ENCODE peak calls at places on chromosomes 11 and 22, in five cellular contexts. One of them, this sample, is unnamed.

GRCh38 chr11:27041141-27041869 is 690 bp downstream of the BBOX1 start:
- DNase-seq in AG04449: no peak
- DNase-seq in IMR-90: no peak
- DNase-seq in body of pancreas: no peak
- DNase-seq in breast epithelium: no peak
- DNase-seq in this sample: no peak

GRCh38 chr22:46674367-46674781 is 54.2 kb downstream of the GRAMD4 start:
- DNase-seq in body of pancreas: peak
- DNase-seq in AG04449: no peak
- DNase-seq in IMR-90: no peak
- DNase-seq in breast epithelium: no peak
- DNase-seq in this sample: no peak

GRCh38 chr11:67584205-67584880 is 731 bp downstream of the GSTP1 start:
- DNase-seq in breast epithelium: peak
- DNase-seq in body of pancreas: peak
- DNase-seq in IMR-90: peak
- DNase-seq in AG04449: no peak
- DNase-seq in this sample: no peak

GRCh38 chr11:87425943-87426342 is 388.2 kb downstream of the TMEM135 start:
- DNase-seq in AG04449: no peak
- DNase-seq in IMR-90: peak
- DNase-seq in breast epithelium: no peak
- DNase-seq in body of pancreas: no peak
- DNase-seq in this sample: no peak

GRCh38 chr22:43128116-43128515 is 15.1 kb downstream of the MCAT start:
- DNase-seq in AG04449: no peak
- DNase-seq in body of pancreas: no peak
- DNase-seq in IMR-90: no peak
- DNase-seq in breast epithelium: no peak
- DNase-seq in this sample: no peak

GRCh38 chr22:25386538-25386884 is 167.1 kb downstream of the CRYBB2 start:
- DNase-seq in AG04449: no peak
- DNase-seq in body of pancreas: no peak
- DNase-seq in breast epithelium: no peak
- DNase-seq in IMR-90: no peak
- DNase-seq in this sample: no peak

GRCh38 chr22:24175160-24175808 is 6.0 kb upstream of the SUSD2 start:
- DNase-seq in IMR-90: peak
- DNase-seq in AG04449: no peak
- DNase-seq in body of pancreas: peak
- DNase-seq in breast epithelium: peak
- DNase-seq in this sample: no peak

GRCh38 chr11:65699306-65699705 is 12.7 kb upstream of the KAT5 start:
- DNase-seq in IMR-90: no peak
- DNase-seq in breast epithelium: no peak
- DNase-seq in body of pancreas: no peak
- DNase-seq in AG04449: no peak
- DNase-seq in this sample: no peak

GRCh38 chr11:44615041-44615513 is 49.6 kb downstream of the CD82 start:
- DNase-seq in IMR-90: no peak
- DNase-seq in AG04449: no peak
- DNase-seq in breast epithelium: no peak
- DNase-seq in body of pancreas: no peak
- DNase-seq in this sample: no peak

GRCh38 chr11:12235945-12236743 is 125.8 kb downstream of the MICAL2 start:
- DNase-seq in breast epithelium: no peak
- DNase-seq in IMR-90: peak
- DNase-seq in body of pancreas: peak
- DNase-seq in AG04449: no peak
- DNase-seq in this sample: no peak

GRCh38 chr11:71340076-71340606 is 87.8 kb upstream of the SHANK2 start:
- DNase-seq in body of pancreas: no peak
- DNase-seq in AG04449: no peak
- DNase-seq in IMR-90: no peak
- DNase-seq in breast epithelium: no peak
- DNase-seq in this sample: no peak

GRCh38 chr11:18061351-18061750 is 15.3 kb upstream of the TPH1 start:
- DNase-seq in IMR-90: no peak
- DNase-seq in breast epithelium: no peak
- DNase-seq in AG04449: no peak
- DNase-seq in body of pancreas: no peak
- DNase-seq in this sample: no peak

GRCh38 chr11:73228268-73229134 is 10.4 kb downstream of the P2RY2 start:
- DNase-seq in AG04449: no peak
- DNase-seq in IMR-90: no peak
- DNase-seq in breast epithelium: peak
- DNase-seq in body of pancreas: no peak
- DNase-seq in this sample: no peak

GRCh38 chr11:133134561-133135173 is 397.6 kb downstream of the OPCML start:
- DNase-seq in body of pancreas: peak
- DNase-seq in IMR-90: peak
- DNase-seq in breast epithelium: no peak
- DNase-seq in AG04449: no peak
- DNase-seq in this sample: peak

GRCh38 chr11:78350101-78350645 is 67.4 kb downstream of the GAB2 start:
- DNase-seq in body of pancreas: no peak
- DNase-seq in IMR-90: peak
- DNase-seq in breast epithelium: no peak
- DNase-seq in AG04449: no peak
- DNase-seq in this sample: no peak
- H3K4me3 ChIP-seq in body of pancreas: no peak
- H3K4me3 ChIP-seq in IMR-90: peak
- H3K4me3 ChIP-seq in breast epithelium: peak
- H3K4me3 ChIP-seq in AG04449: peak
- H3K4me3 ChIP-seq in this sample: peak

GRCh38 chr22:50621948-50622722 is 5.8 kb downstream of the ARSA start:
- DNase-seq in AG04449: no peak
- DNase-seq in body of pancreas: peak
- DNase-seq in IMR-90: no peak
- DNase-seq in breast epithelium: no peak
- DNase-seq in this sample: no peak
- TF ChIP-seq CTCF in AG04449: peak
- TF ChIP-seq CTCF in body of pancreas: peak
- TF ChIP-seq CTCF in IMR-90: peak
- TF ChIP-seq CTCF in breast epithelium: no peak
- TF ChIP-seq CTCF in this sample: peak

DNA sequence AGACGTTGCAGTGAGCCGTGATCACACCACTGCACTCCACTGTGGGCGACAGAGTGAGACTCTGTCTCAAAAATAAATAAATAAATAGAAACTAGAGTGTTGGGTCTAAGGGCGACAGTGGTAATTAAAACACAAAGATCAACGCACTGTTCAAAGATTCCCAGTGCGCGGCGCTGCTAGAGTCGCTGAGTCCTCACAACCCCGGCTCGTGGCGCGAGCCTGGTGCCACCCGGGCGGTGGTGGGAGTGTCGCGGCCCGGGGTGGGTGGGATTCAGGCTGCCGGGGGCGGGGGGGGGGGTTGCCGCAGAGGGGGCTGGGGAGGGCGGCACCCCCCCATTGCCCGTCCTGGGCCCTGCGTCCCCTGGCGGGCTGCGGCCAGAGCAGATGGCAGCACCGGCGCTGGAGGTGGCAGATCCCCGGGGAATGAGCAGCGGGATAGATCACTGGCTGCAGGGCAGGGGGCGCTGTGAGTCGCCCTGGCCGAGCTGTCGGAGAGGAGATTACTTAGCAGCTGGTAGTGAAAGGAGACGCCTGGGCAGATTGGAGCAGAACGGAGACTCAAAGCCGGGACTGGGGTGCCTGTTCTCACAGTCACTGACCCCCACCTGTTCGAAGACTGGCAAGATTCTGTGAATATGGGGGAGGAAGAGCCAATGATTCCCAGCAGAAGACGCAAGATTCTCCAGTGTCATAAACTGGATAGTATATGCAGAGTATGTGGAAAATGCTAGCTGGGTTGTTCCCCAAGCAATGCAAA is 30.2 kb upstream of the APOBEC3A start:
- DNase-seq in breast epithelium: peak
- DNase-seq in IMR-90: peak
- DNase-seq in AG04449: no peak
- DNase-seq in body of pancreas: peak
- DNase-seq in this sample: no peak
- H3K4me3 ChIP-seq in breast epithelium: peak
- H3K4me3 ChIP-seq in IMR-90: no peak
- H3K4me3 ChIP-seq in AG04449: peak
- H3K4me3 ChIP-seq in body of pancreas: no peak
- H3K4me3 ChIP-seq in this sample: peak

GRCh38 chr11:60756307-60757032 is at the start of gene MS4A15:
- DNase-seq in body of pancreas: peak
- DNase-seq in breast epithelium: peak
- DNase-seq in AG04449: no peak
- DNase-seq in IMR-90: no peak
- DNase-seq in this sample: no peak
- TF ChIP-seq CTCF in body of pancreas: peak
- TF ChIP-seq CTCF in breast epithelium: peak
- TF ChIP-seq CTCF in AG04449: no peak
- TF ChIP-seq CTCF in IMR-90: peak
- TF ChIP-seq CTCF in this sample: peak

GRCh38 chr11:129853508-129854228 is 38.0 kb downstream of the TMEM45B start:
- DNase-seq in AG04449: no peak
- DNase-seq in breast epithelium: peak
- DNase-seq in IMR-90: peak
- DNase-seq in body of pancreas: peak
- DNase-seq in this sample: no peak

GRCh38 chr11:129855086-129855485 is 39.4 kb downstream of the TMEM45B start:
- DNase-seq in body of pancreas: no peak
- DNase-seq in breast epithelium: no peak
- DNase-seq in AG04449: no peak
- DNase-seq in IMR-90: no peak
- DNase-seq in this sample: no peak

GRCh38 chr11:129852125-129852740 is 36.6 kb downstream of the TMEM45B start:
- DNase-seq in body of pancreas: no peak
- DNase-seq in breast epithelium: no peak
- DNase-seq in AG04449: no peak
- DNase-seq in IMR-90: no peak
- DNase-seq in this sample: no peak

GRCh38 chr11:129856036-129856435 is 39.3 kb downstream of the NFRKB start:
- DNase-seq in IMR-90: no peak
- DNase-seq in breast epithelium: no peak
- DNase-seq in AG04449: no peak
- DNase-seq in body of pancreas: no peak
- DNase-seq in this sample: no peak

GRCh38 chr11:129854229-129854805 is 38.7 kb downstream of the TMEM45B start:
- DNase-seq in AG04449: no peak
- DNase-seq in breast epithelium: no peak
- DNase-seq in IMR-90: no peak
- DNase-seq in body of pancreas: no peak
- DNase-seq in this sample: no peak
- H3K4me3 ChIP-seq in AG04449: no peak
- H3K4me3 ChIP-seq in breast epithelium: no peak
- H3K4me3 ChIP-seq in IMR-90: no peak
- H3K4me3 ChIP-seq in body of pancreas: no peak
- H3K4me3 ChIP-seq in this sample: no peak